ENCODE peak calls at places on chromosomes 1 and 21, in four cellular contexts. X, M, Z and E are unnamed samples.
A peak's percentile ranks its signal among the peaks of the same experiment; 100 is the strongest.

GRCh38 chr21:15521644-15522001 is 208.2 kb upstream of the USP25 start:
- DNase-seq in X (no peak), M (no peak), Z (no peak), E (no peak)

GRCh38 chr1:18429654-18430053 is 51.1 kb upstream of the KLHDC7A start:
- DNase-seq in X (no peak), M (no peak), Z (no peak), E (no peak)

GRCh38 chr1:67748630-67749029 is 63.6 kb downstream of the GADD45A start:
- DNase-seq in X (no peak), M (no peak), Z (peak; percentile 84), E (no peak)

GRCh38 chr1:196372896-196373536 is 235.2 kb downstream of the KCNT2 start:
- DNase-seq in X (no peak), M (no peak), Z (peak; percentile 47), E (no peak)

GRCh38 chr1:236419502-236419901 is 25.4 kb downstream of the EDARADD start:
- DNase-seq in X (no peak), M (no peak), Z (no peak), E (no peak)

GRCh38 chr1:188669715-188670114 is 1807.9 kb downstream of the BRINP3 start:
- DNase-seq in X (no peak), M (no peak), Z (peak; percentile 73), E (no peak)

GRCh38 chr1:120179420-120180348 is 3.4 kb upstream of the SEC22B start:
- DNase-seq in X (peak; percentile 35), M (no peak), Z (peak; percentile 90), E (peak; percentile 79)

GRCh38 chr1:247825362-247825761 is 1.4 kb upstream of the OR14A16 start:
- DNase-seq in X (no peak), M (no peak), Z (no peak), E (no peak)

GRCh38 chr1:68107771-68108170 is 57.3 kb upstream of the DIRAS3 start:
- DNase-seq in X (no peak), M (no peak), Z (peak; percentile 60), E (no peak)

GRCh38 chr1:106063510-106063909 is 993.0 kb upstream of the PRMT6 start:
- DNase-seq in X (no peak), M (no peak), Z (no peak), E (no peak)

GRCh38 chr21:14875704-14876364 is 189.0 kb downstream of the NRIP1 start:
- DNase-seq in X (no peak), M (no peak), Z (no peak), E (no peak)

GRCh38 chr1:12184008-12184681 is 17.4 kb downstream of the TNFRSF1B start:
- DNase-seq in X (peak; percentile 78), M (peak; percentile 67), Z (peak; percentile 85), E (peak; percentile 95)
- H3K4me3 ChIP-seq in X (no peak overlapping the region), M (no peak overlapping the region), Z (no peak overlapping the region), E (no peak overlapping the region)

DNA sequence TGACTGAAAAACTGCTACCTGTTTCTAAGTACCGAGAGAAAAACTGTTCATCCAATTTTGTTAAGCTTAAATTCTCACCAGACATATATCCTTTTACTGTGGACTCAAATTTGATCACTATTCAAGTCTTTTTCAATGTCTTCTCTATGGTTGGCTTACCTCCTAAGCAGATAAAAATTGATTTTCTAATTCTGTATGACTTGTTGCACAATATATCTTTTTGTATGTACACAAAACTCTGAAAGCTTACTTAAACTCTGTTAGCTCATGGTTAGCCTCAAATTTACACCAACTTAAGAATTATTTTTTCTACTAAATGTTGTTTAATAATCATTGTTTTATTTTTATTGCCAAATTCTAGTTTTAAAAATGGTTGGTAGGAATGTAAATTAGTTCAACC is 715.4 kb downstream of the LTN1 start:
- DNase-seq in X (no peak), M (no peak), Z (no peak), E (no peak)
- TF ChIP-seq POLR2A in X (no peak), M (no peak), Z (no peak), E (no peak)

GRCh38 chr1:63362578-63362977 is 4.8 kb upstream of the ALG6 start:
- DNase-seq in X (no peak), M (no peak), Z (no peak), E (no peak)
- TF ChIP-seq CTCF in X (no peak), M (no peak), Z (no peak), E (no peak)

DNA sequence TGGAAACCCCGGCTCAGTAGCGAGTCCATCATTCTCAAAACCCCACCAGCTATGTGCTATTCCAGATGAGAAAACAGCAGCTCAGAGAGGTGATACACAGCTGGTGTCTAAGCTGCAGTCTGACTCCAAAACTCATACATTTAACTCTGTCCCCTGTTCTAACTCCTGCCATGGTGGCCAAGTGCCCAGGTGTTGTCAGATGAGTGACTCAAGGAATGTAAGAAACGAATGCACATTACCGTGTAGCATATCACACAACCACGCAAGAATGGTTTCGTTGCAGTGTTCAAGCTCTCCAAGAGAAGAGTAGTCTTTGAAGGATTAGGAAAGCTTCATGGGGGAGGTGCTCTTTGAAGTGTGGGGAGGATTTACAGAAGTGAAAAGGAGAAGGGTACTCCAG is 4.7 kb upstream of the XKR8 start:
- DNase-seq in X (no peak), M (no peak), Z (no peak), E (no peak)
- H3K4me3 ChIP-seq in X (no peak overlapping the region), M (no peak overlapping the region), Z (no peak overlapping the region), E (no peak overlapping the region)

GRCh38 chr21:44333701-44334636 is 5.2 kb downstream of the CFAP410 start:
- DNase-seq in X (no peak), M (no peak), Z (no peak), E (no peak)

GRCh38 chr21:44334637-44335030 is 4.6 kb downstream of the CFAP410 start:
- DNase-seq in X (no peak), M (no peak), Z (no peak), E (no peak)

GRCh38 chr21:44331650-44332306 is 7.4 kb downstream of the CFAP410 start:
- DNase-seq in X (no peak), M (no peak), Z (peak; percentile 15), E (no peak)

GRCh38 chr21:44332383-44332782 is 6.8 kb downstream of the CFAP410 start:
- DNase-seq in X (no peak), M (no peak), Z (no peak), E (no peak)

GRCh38 chr21:44332965-44333364 is 6.2 kb downstream of the CFAP410 start:
- DNase-seq in X (no peak), M (no peak), Z (no peak), E (no peak)
- TF ChIP-seq POLR2A in X (no peak), M (no peak), Z (no peak), E (no peak)

GRCh38 chr1:24541711-24542346 is 14.1 kb upstream of the NCMAP start:
- DNase-seq in X (no peak), M (no peak), Z (no peak), E (no peak)
- TF ChIP-seq CTCF in X (peak; percentile 36), M (peak; percentile 22), Z (peak; percentile 43), E (no peak)